ENCODE peak calls at places on chromosomes 13 and 19, in six cellular contexts. N is tibial artery, G is epithelial cell of proximal tubule, S is thoracic aorta, F is RWPE1, C is mammary epithelial cell. A is an unnamed sample.

GRCh38 chr13:98401936-98402335 is 175.0 kb downstream of the STK24 start:
- DNase-seq in N (no peak), G (no peak), S (no peak), F (no peak), C (no peak), A (no peak)

GRCh38 chr13:22103628-22104027 is 432.8 kb downstream of the FGF9 start:
- DNase-seq in N (no peak), G (no peak), S (no peak), F (no peak), C (no peak), A (no peak)

GRCh38 chr13:82878536-82878935 is 1003.7 kb downstream of the SLITRK1 start:
- DNase-seq in N (no peak), G (peak; percentile 50), S (no peak), F (peak; percentile 3), C (peak; percentile 48), A (no peak)

GRCh38 chr13:33236021-33236420 is 49.5 kb downstream of the STARD13 start:
- DNase-seq in N (no peak), G (no peak), S (no peak), F (peak; percentile 54), C (no peak), A (no peak)

GRCh38 chr19:49475995-49476880 is 2.2 kb downstream of the FLT3LG start:
- DNase-seq in N (no peak), G (no peak), S (no peak), F (no peak), C (no peak), A (no peak)

GRCh38 chr19:19321143-19321577 is 531 bp downstream of the MAU2 start:
- DNase-seq in N (no peak), G (no peak), S (no peak), F (no peak), C (peak; percentile 6), A (no peak)

GRCh38 chr13:112800057-112800456 is 110.2 kb downstream of the ATP11A start:
- DNase-seq in N (no peak), G (no peak), S (no peak), F (no peak), C (no peak), A (no peak)

GRCh38 chr19:49851456-49852259 is 699 bp downstream of the PTOV1 start:
- DNase-seq in N (no peak), G (no peak), S (no peak), F (no peak), C (no peak), A (peak; percentile 46)

GRCh38 chr13:108226184-108226583 is 8.0 kb downstream of the ABHD13 start:
- DNase-seq in N (no peak), G (no peak), S (no peak), F (no peak), C (no peak), A (no peak)

GRCh38 chr19:18229474-18229873 is 3.2 kb upstream of the PDE4C start:
- DNase-seq in N (no peak), G (no peak), S (no peak), F (no peak), C (no peak), A (no peak)

GRCh38 chr19:35248310-35249145 is at the start of gene LSR:
- DNase-seq in N (no peak), G (peak; percentile 54), S (no peak), F (peak; percentile 98), C (peak; percentile 96), A (peak; percentile 98)

GRCh38 chr19:47230122-47230920 is 678 bp downstream of the BBC3 start:
- DNase-seq in N (peak; percentile 58), G (no peak), S (no peak), F (peak; percentile 47), C (peak; percentile 22), A (peak; percentile 86)

GRCh38 chr13:30908416-30908980 is 2.4 kb downstream of the MEDAG start:
- DNase-seq in N (peak; percentile 69), G (no peak), S (no peak), F (no peak), C (no peak), A (no peak)

GRCh38 chr19:29774126-29774525 is 37.7 kb upstream of the CCNE1 start:
- DNase-seq in N (no peak), G (no peak), S (no peak), F (no peak), C (no peak), A (no peak)

GRCh38 chr13:51005566-51005965 is 96.0 kb downstream of the RNASEH2B start:
- DNase-seq in N (no peak), G (no peak), S (no peak), F (no peak), C (no peak), A (no peak)

GRCh38 chr13:50989476-50989875 is 79.9 kb downstream of the RNASEH2B start:
- DNase-seq in N (peak; percentile 51), G (no peak), S (no peak), F (no peak), C (no peak), A (no peak)

GRCh38 chr13:50156140-50156539 is 140.9 kb downstream of the KCNRG start:
- DNase-seq in N (no peak), G (no peak), S (no peak), F (peak; percentile 31), C (peak; percentile 46), A (no peak)

GRCh38 chr13:32650705-32651311 is 64.6 kb downstream of the PDS5B start:
- DNase-seq in N (peak; percentile 50), G (no peak), S (no peak), F (peak; percentile 25), C (peak; percentile 53), A (peak; percentile 48)

GRCh38 chr19:46736544-46737274 is 9.1 kb upstream of the FKRP start:
- DNase-seq in N (no peak), G (no peak), S (no peak), F (no peak), C (no peak), A (no peak)

DNA sequence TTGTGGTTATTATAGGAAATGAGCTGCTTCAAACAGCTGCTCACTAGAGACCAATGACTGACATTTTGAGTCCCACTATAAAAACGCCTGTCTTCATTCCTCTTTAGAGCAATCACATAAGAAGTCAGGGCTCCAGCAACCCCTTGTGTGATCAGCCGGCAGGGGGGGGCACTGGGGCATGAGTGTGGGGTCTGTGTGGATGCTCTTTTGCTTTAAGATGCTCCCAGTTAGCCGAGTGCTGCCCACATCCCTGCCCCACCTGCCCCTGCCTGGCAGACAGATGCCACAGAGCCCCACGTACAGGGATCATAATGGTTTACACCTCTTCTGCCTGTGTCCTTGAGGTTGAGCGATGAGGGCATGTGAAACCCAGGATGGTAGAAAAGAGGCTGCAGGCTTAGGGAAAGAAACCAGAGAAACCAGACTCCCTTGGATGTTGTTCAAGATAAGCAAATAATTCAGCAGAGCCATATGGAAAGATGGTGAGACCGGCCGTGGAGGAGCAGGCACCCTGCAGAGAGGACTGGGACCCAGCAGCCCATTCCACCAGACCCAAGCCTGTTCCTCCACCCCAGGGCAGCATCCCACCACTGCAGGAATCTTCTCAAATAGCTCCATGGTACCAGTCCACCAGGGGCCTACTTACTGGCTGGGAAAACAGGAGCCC is 55.4 kb downstream of the CHST8 start:
- DNase-seq in N (peak; percentile 9), G (no peak), S (no peak), F (no peak), C (no peak), A (no peak)
- TF ChIP-seq CTCF in N (no peak), G (no peak), S (no peak), F (no peak), C (no peak), A (no peak)

GRCh38 chr19:42293966-42294365 is 8.0 kb upstream of the PRR19 start:
- DNase-seq in N (no peak), G (no peak), S (no peak), F (no peak), C (no peak), A (no peak)

GRCh38 chr19:42292963-42293362 is 9.0 kb upstream of the PRR19 start:
- DNase-seq in N (no peak), G (no peak), S (no peak), F (no peak), C (no peak), A (no peak)

GRCh38 chr19:42292042-42292960 is 9.6 kb upstream of the PRR19 start:
- DNase-seq in N (no peak), G (no peak), S (no peak), F (no peak), C (no peak), A (no peak)

GRCh38 chr19:42294471-42295137 is 7.3 kb upstream of the PRR19 start:
- DNase-seq in N (no peak), G (no peak), S (no peak), F (no peak), C (no peak), A (no peak)

DNA sequence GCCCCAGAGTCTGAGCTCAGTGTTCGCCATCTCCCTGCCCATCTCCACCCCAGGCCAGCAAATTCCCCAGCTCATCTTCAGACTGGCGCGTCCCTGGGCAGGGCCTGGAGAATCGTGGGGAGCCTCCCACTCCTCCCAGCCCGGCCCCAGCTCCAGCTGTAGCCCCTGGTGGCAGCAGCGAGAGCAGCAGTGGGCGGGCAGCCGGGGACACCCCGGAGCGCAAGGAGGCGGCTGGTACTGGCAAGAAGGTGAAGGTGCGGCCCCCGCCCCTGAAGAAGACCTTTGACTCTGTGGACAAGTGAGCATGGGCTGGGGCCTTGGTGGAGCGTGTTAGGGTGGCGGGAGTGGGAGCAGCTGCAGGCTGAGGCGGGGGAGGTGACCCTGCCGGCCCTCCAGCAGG is 8.4 kb upstream of the PRR19 start:
- DNase-seq in N (no peak), G (no peak), S (no peak), F (no peak), C (no peak), A (no peak)
- TF ChIP-seq CTCF in N (no peak), G (peak; percentile 6), S (no peak), F (no peak), C (no peak), A (no peak)

GRCh38 chr19:8322638-8322997 is 1.3 kb downstream of the RPS28 start:
- DNase-seq in N (no peak), G (no peak), S (no peak), F (no peak), C (no peak), A (no peak)

GRCh38 chr19:8321067-8321759 is at the start of the genes NDUFA7 and RPS28:
- DNase-seq in N (peak; percentile 94), G (peak; percentile 43), S (peak; percentile 80), F (peak; percentile 92), C (peak; percentile 91), A (peak; percentile 91)

GRCh38 chr19:8321760-8322637 is 703 bp downstream of the RPS28 start:
- DNase-seq in N (peak; percentile 28), G (no peak), S (no peak), F (no peak), C (no peak), A (no peak)

GRCh38 chr19:8319807-8320520 is 1.2 kb downstream of the NDUFA7 start:
- DNase-seq in N (no peak), G (no peak), S (no peak), F (no peak), C (no peak), A (no peak)

DNA sequence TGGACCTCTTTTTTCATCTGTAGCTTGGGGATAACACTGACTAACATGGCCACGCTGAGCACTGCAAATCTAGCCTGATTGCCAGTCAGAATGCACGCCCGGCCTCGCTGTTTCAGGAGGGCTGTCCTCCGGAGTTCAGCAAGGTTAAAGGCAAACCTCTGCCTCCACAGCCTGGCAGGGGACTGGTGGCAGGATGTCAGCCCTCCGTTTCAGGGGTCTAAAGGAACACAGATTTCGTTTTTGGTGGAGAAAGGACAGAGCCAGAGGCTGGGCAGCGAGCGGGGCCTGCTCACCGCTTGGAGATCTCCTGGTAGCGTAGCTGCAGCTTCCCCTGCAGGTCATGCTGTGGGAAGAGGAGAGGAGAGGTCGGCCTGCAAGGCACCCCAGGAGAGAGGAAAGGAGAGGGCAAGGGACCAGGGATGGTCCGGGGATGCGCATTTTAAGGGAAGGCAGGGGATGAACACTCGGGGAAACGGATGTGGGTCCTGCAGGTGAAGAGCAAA is 560 bp downstream of the NDUFA7 start:
- DNase-seq in N (no peak), G (no peak), S (no peak), F (no peak), C (no peak), A (no peak)
- TF ChIP-seq CTCF in N (no peak), G (no peak), S (no peak), F (no peak), C (no peak), A (no peak)

GRCh38 chr19:55809381-55810058 is 22.3 kb downstream of the NLRP11 start:
- DNase-seq in N (peak; percentile 35), G (no peak), S (no peak), F (no peak), C (peak; percentile 2), A (peak; percentile 56)
- TF ChIP-seq CTCF in N (no peak), G (peak; percentile 45), S (no peak), F (no peak), C (peak; percentile 21), A (no peak)